ENCODE peak calls at places on chromosomes 16 and 17, in four cellular contexts. O is WTC11, G is H1, A is HepG2. J is an unnamed sample.

GRCh38 chr17:82838386-82839063 is 1.3 kb downstream of the ZNF750 start:
- DNase-seq in O (no peak), A (peak), G (no peak), J (peak)

GRCh38 chr17:17415006-17415405 is 61.8 kb upstream of the MED9 start:
- DNase-seq in O (no peak), G (no peak), A (no peak), J (no peak)

GRCh38 chr17:40112718-40113109 is 9.1 kb upstream of the MSL1 start:
- DNase-seq in A (no peak), O (no peak), G (no peak), J (no peak)

GRCh38 chr16:8370374-8371015 is 219.8 kb downstream of the TMEM114 start:
- DNase-seq in O (no peak), A (peak), G (peak), J (no peak)

GRCh38 chr16:84557059-84557458 is 52.6 kb upstream of the MEAK7 start:
- DNase-seq in O (no peak), A (no peak), G (no peak), J (no peak)

GRCh38 chr16:89688395-89688794 is 1.9 kb downstream of the CDK10 start:
- DNase-seq in O (no peak), G (no peak), A (no peak), J (no peak)

GRCh38 chr17:33575046-33575445 is 282.0 kb upstream of the ASIC2 start:
- DNase-seq in O (no peak), A (no peak), G (no peak), J (no peak)

GRCh38 chr17:9924735-9925191 is 19.7 kb upstream of the RCVRN start:
- DNase-seq in O (no peak), A (peak), G (no peak), J (peak)

GRCh38 chr16:4454618-4455017 is 19.8 kb downstream of the NMRAL1 start:
- DNase-seq in G (no peak), A (no peak), O (peak), J (no peak)

GRCh38 chr17:65055280-65055707 is 1.2 kb downstream of the GNA13 start:
- DNase-seq in A (no peak), G (no peak), O (no peak), J (no peak)

GRCh38 chr17:50290074-50290702 is 15.9 kb downstream of the TMEM92 start:
- DNase-seq in O (no peak), A (no peak), G (no peak), J (no peak)

GRCh38 chr17:55911186-55911585 is 160.3 kb downstream of the PCTP start:
- DNase-seq in G (no peak), O (no peak), A (no peak), J (no peak)

GRCh38 chr16:188674-189073 is 8.4 kb downstream of the HBQ1 start:
- DNase-seq in G (no peak), O (no peak), A (peak), J (no peak)

GRCh38 chr16:12061336-12062055 is 85.0 kb downstream of the SNX29 start:
- DNase-seq in O (no peak), G (no peak), A (no peak), J (no peak)

GRCh38 chr17:4105232-4105631 is 37.6 kb downstream of the ZZEF1 start:
- DNase-seq in A (no peak), O (no peak), G (no peak), J (no peak)

GRCh38 chr16:30846649-30847402 is 47.1 kb downstream of the BCL7C start:
- DNase-seq in G (no peak), O (no peak), A (no peak), J (no peak)

GRCh38 chr16:27310576-27311448 is 3.0 kb upstream of the IL4R start:
- DNase-seq in A (no peak), G (no peak), O (no peak), J (no peak)

GRCh38 chr17:35731239-35731931 is at the start of gene RASL10B:
- DNase-seq in O (peak), A (peak), G (no peak), J (peak)

GRCh38 chr16:83835972-83836566 is 28.3 kb downstream of the HSBP1 start:
- DNase-seq in A (no peak), O (no peak), G (no peak), J (no peak)

GRCh38 chr17:69607162-69607834 is 192.8 kb downstream of the MAP2K6 start:
- DNase-seq in A (peak), O (peak), G (peak), J (peak)

GRCh38 chr17:49616546-49617205 is 41.0 kb downstream of the NXPH3 start:
- DNase-seq in O (no peak), A (no peak), G (no peak), J (no peak)

GRCh38 chr17:74325743-74326379 is at the start of gene KIF19:
- DNase-seq in O (peak), G (no peak), A (no peak), J (no peak)

GRCh38 chr17:3448059-3448630 is 14.5 kb upstream of the OR1E2 start:
- DNase-seq in O (no peak), A (no peak), G (no peak), J (no peak)

GRCh38 chr16:24988137-24988535 is 27.0 kb downstream of the ARHGAP17 start:
- DNase-seq in O (no peak), G (no peak), A (no peak), J (no peak)

GRCh38 chr16:31076319-31076718 is 2.1 kb downstream of the ZNF646 start:
- DNase-seq in O (no peak), G (no peak), A (no peak), J (no peak)

GRCh38 chr17:42880776-42881175 is 19.8 kb upstream of the G6PC1 start:
- DNase-seq in O (no peak), G (no peak), A (no peak), J (no peak)

GRCh38 chr17:50440172-50440837 is 14.3 kb downstream of the ACSF2 start:
- DNase-seq in G (no peak), O (no peak), A (peak), J (no peak)

GRCh38 chr16:57041182-57042156 is 50.9 kb upstream of the CPNE2 start:
- DNase-seq in G (no peak), O (no peak), A (no peak), J (no peak)

GRCh38 chr17:81272616-81273015 is 22.5 kb downstream of the SLC38A10 start:
- DNase-seq in A (no peak), O (no peak), G (no peak), J (no peak)

GRCh38 chr16:88781140-88782077 is 3.6 kb downstream of the PIEZO1 start:
- DNase-seq in A (no peak), O (no peak), G (no peak), J (no peak)

GRCh38 chr16:1335211-1335971 is 1.9 kb downstream of the BAIAP3 start:
- DNase-seq in O (no peak), G (no peak), A (no peak), J (no peak)

GRCh38 chr17:54196751-54197150 is 374.0 kb downstream of the KIF2B start:
- DNase-seq in O (no peak), A (no peak), G (no peak), J (no peak)

GRCh38 chr17:74780443-74781238 is 4.5 kb upstream of the NAT9 start:
- DNase-seq in G (no peak), A (peak), O (peak), J (peak)

GRCh38 chr16:49833796-49834195 is 22.1 kb downstream of the ZNF423 start:
- DNase-seq in O (no peak), A (no peak), G (no peak), J (no peak)

GRCh38 chr16:31242197-31242596 is 17.6 kb upstream of the ITGAM start:
- DNase-seq in G (no peak), A (no peak), O (no peak), J (no peak)

GRCh38 chr16:81473969-81474959 is 29.7 kb downstream of the CMIP start:
- DNase-seq in O (no peak), A (no peak), G (no peak), J (no peak)

GRCh38 chr16:47995354-47995753 is 160.4 kb downstream of the ABCC12 start:
- DNase-seq in G (no peak), A (no peak), O (peak), J (no peak)
- TF ChIP-seq SP1 in G (no peak), A (no peak), O (no peak), J (no peak)

DNA sequence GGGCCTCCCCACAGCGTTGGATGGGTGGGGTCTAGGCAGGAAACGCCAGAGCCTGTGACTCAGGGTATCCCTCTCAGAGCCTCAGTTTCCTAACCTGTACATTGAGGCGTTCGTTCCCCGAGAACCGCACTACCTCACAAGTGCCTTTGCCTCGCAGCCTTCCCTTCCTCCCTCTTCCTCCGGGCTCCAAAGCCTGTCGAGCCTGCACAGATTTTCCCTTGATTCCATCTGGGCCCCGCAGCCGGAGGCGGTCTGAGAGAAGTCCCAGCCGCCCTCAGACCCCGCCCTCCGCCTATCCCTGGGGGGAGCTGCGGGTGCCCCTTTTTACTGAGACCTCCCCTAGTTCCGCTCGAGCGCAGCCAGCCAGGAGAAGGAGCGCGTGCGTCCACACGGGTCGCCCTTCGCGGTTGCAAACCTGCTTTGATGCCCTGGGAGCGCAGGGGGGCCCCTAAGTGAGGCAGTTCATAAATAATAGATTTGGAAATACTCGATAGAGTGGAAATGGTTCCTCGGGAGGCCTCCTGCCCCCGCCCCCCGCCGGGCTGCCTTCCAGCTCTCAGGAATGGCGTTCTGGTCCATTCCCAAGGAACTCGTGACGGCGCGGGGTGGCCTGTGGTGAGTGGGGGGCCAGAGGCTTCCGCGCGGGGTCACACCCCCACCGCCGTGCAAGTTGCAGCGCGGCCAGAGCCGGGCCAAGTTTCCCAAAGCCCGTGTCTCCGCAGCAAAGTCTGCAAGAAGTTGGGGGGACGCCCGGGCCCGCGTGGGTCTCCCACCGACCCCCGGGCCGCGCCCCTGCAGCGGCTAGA is 672 bp downstream of the C16orf74 start:
- DNase-seq in G (no peak), O (peak), A (no peak), J (no peak)
- TF ChIP-seq SP1 in G (no peak), O (peak), A (no peak), J (no peak)

GRCh38 chr17:80026359-80027042 is 9.2 kb downstream of the TBC1D16 start:
- DNase-seq in G (no peak), O (no peak), A (no peak), J (no peak)

GRCh38 chr17:80025140-80025539 is 10.5 kb downstream of the TBC1D16 start:
- DNase-seq in G (no peak), O (peak), A (no peak), J (no peak)

GRCh38 chr17:80027043-80027435 is 8.6 kb downstream of the TBC1D16 start:
- DNase-seq in A (no peak), G (no peak), O (no peak), J (no peak)

GRCh38 chr17:80024206-80024972 is 11.3 kb downstream of the TBC1D16 start:
- DNase-seq in A (no peak), O (no peak), G (no peak), J (no peak)

DNA sequence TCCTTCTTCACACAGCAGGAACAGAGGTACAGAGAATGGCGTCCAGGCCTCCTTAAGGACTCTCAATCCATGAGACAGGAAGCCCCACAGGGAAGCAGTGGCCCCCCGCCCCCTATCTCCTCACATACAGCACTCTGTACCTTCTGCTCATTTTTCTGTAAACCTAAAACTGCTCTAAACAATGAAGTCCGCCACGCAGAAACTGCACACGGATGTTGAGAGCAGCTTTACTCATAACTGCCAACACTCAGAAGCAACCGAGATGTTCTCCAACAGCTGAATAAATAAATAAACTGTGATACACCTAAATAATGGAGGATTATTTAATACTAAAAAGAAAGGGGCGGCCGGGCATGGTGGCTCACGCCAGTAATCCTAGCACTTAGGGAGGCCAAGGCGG is 9.9 kb downstream of the TBC1D16 start:
- DNase-seq in G (no peak), O (no peak), A (no peak), J (no peak)
- TF ChIP-seq SP1 in G (no peak), O (no peak), A (no peak), J (no peak)

GRCh38 chr17:77479372-77479781 is 338.6 kb downstream of the SEC14L1 start:
- DNase-seq in O (peak), A (no peak), G (no peak), J (no peak)

GRCh38 chr17:77478281-77478680 is 337.5 kb downstream of the SEC14L1 start:
- DNase-seq in G (no peak), A (no peak), O (no peak), J (no peak)

GRCh38 chr17:77478899-77479298 is 338.1 kb downstream of the SEC14L1 start:
- DNase-seq in O (no peak), G (no peak), A (no peak), J (no peak)

GRCh38 chr17:77480509-77481215 is 339.9 kb downstream of the SEC14L1 start:
- DNase-seq in A (no peak), O (no peak), G (no peak), J (no peak)

GRCh38 chr17:77479817-77480508 is 339.2 kb downstream of the SEC14L1 start:
- DNase-seq in G (no peak), O (no peak), A (no peak), J (no peak)
- TF ChIP-seq SP1 in G (no peak), O (no peak), A (no peak), J (no peak)

GRCh38 chr17:78313735-78314648 is 45.9 kb downstream of the SOCS3 start:
- DNase-seq in O (peak), A (peak), G (peak), J (peak)
- TF ChIP-seq SP1 in O (peak), A (peak), G (no peak), J (no peak)

GRCh38 chr16:51429041-51429440 is 278.0 kb upstream of the SALL1 start:
- DNase-seq in A (no peak), G (no peak), O (no peak), J (no peak)

GRCh38 chr16:51426276-51426675 is 275.2 kb upstream of the SALL1 start:
- DNase-seq in A (no peak), O (no peak), G (no peak), J (no peak)

GRCh38 chr16:51430716-51431369 is 279.8 kb upstream of the SALL1 start:
- DNase-seq in O (no peak), A (no peak), G (no peak), J (no peak)

GRCh38 chr16:51431517-51432241 is 280.6 kb upstream of the SALL1 start:
- DNase-seq in O (no peak), G (no peak), A (no peak), J (peak)

GRCh38 chr16:51427081-51427480 is 276.0 kb upstream of the SALL1 start:
- DNase-seq in A (no peak), O (no peak), G (no peak), J (no peak)
- TF ChIP-seq SP1 in A (no peak), O (no peak), G (no peak), J (no peak)

DNA sequence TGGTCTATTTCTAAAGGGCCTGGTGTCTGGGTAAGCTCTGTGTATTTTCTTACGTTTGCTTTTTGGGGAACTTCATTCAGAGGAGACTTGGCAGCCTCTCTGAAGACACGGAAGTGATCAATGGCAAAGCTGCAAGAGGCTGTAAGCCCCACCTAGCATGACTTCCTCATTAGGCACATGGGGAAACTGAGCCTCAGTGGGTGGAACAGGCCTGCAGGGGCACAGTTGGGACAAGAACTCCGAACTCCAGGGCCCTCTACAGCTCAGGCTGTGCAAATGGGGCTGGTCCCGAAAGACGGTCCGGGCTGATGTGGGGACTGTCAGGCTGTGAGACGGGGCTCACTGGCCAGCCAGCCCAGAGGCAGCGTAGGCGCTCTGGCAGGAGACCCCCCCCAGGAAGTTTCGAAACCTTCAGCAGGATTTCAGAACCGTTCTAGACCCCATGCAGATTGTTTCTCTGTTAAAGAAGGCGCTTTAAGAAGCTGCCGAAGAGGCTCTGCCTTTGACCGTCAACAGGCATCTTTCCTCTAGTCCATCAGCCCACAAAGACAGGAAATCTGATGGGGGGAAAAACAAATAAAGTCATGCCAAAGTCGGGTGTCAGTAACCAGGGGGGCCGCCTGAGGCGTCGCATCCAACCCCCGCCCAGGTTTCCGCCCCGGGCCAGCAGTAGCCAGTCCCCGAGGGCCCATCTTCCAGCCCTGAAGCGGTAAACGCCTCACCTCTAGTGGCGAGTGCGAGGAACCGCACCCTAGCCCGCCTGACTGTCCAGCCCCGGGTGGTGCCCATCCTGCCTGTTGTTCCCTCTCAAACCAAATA is 79.8 kb upstream of the TBC1D3K start:
- DNase-seq in A (peak), G (peak), O (peak), J (peak)
- TF ChIP-seq SP1 in A (peak), G (no peak), O (no peak), J (no peak)